ENCODE peak calls at places on chromosomes 12 and 14, in seven cellular contexts. V is HS-5; G is T-helper 17 cell; C is stimulated activated CD4-positive, alpha-beta T cell treated with anti-CD3 and anti-CD28 coated beads, Interleukin-1b, Interleukin-23, amount 100 ng/mL, for 1 hour; I is SW480; R is HTR-8/SVneo; K is stimulated activated naive CD8-positive, alpha-beta T cell treated with anti-CD3 and anti-CD28 coated beads, Interleukin-15, Interleukin-2, amounts not matched to agents 100 U/mL and 50 U/mL, for 24 hours. X is an unnamed sample.

GRCh38 chr14:89915114-89915878 is 39.2 kb downstream of the EFCAB11 start:
- DNase-seq in V (peak; percentile 41), G (peak; percentile 47), C (peak; percentile 25), I (peak; percentile 57), R (no peak), K (peak; percentile 61), X (peak; percentile 54)

GRCh38 chr14:92472860-92473259 is 40.7 kb upstream of the RIN3 start:
- DNase-seq in V (no peak), G (no peak), C (no peak), I (peak; percentile 74), R (no peak), K (no peak), X (no peak)

GRCh38 chr12:132445884-132446471 is 44.0 kb upstream of the FBRSL1 start:
- DNase-seq in V (peak; percentile 32), G (peak; percentile 45), C (no peak), I (peak; percentile 97), R (no peak), K (peak; percentile 65), X (no peak)

GRCh38 chr12:85920324-85920947 is 46.3 kb downstream of the NTS start:
- DNase-seq in V (peak; percentile 34), G (no peak), C (no peak), I (peak; percentile 31), R (peak; percentile 29), K (no peak), X (peak; percentile 17)

GRCh38 chr14:102891111-102891510 is 31.4 kb upstream of the AMN start:
- DNase-seq in V (no peak), G (no peak), C (no peak), I (no peak), R (no peak), K (no peak), X (no peak)

GRCh38 chr14:86404425-86404824 is 874.5 kb downstream of the FLRT2 start:
- DNase-seq in V (peak; percentile 6), G (no peak), C (no peak), I (no peak), R (no peak), K (no peak), X (no peak)

GRCh38 chr14:85002846-85003245 is 527.1 kb upstream of the FLRT2 start:
- DNase-seq in V (no peak), G (no peak), C (no peak), I (no peak), R (no peak), K (no peak), X (no peak)

GRCh38 chr12:31002999-31003398 is 70.7 kb upstream of the DDX11 start:
- DNase-seq in V (no peak), G (no peak), C (no peak), I (no peak), R (no peak), K (no peak), X (no peak)

GRCh38 chr14:31465113-31465512 is 7.8 kb upstream of the DTD2 start:
- DNase-seq in V (no peak), G (no peak), C (no peak), I (no peak), R (no peak), K (no peak), X (no peak)

GRCh38 chr12:124332068-124332672 is 37.3 kb downstream of the RFLNA start:
- DNase-seq in V (no peak), G (no peak), C (no peak), I (no peak), R (peak; percentile 40), K (no peak), X (no peak)

GRCh38 chr12:1329784-1330474 is 264.5 kb downstream of the FBXL14 start:
- DNase-seq in V (no peak), G (no peak), C (no peak), I (no peak), R (no peak), K (no peak), X (no peak)

GRCh38 chr14:100780246-100780645 is 45.7 kb upstream of the MEG3 start:
- DNase-seq in V (no peak), G (no peak), C (no peak), I (no peak), R (no peak), K (no peak), X (no peak)

GRCh38 chr14:77155083-77155482 is 13.5 kb upstream of the ZDHHC22 start:
- DNase-seq in V (no peak), G (no peak), C (no peak), I (no peak), R (no peak), K (no peak), X (no peak)

GRCh38 chr14:51004801-51005526 is 60.7 kb upstream of the PYGL start:
- DNase-seq in V (peak; percentile 32), G (no peak), C (no peak), I (peak; percentile 23), R (peak; percentile 15), K (no peak), X (peak; percentile 70)

GRCh38 chr14:72880164-72880563 is 13.7 kb downstream of the DPF3 start:
- DNase-seq in V (no peak), G (no peak), C (no peak), I (no peak), R (no peak), K (no peak), X (no peak)

GRCh38 chr14:49879683-49880204 is 13.1 kb upstream of the ARF6 start:
- DNase-seq in V (no peak), G (peak; percentile 31), C (no peak), I (peak; percentile 72), R (peak; percentile 51), K (peak; percentile 62), X (no peak)

GRCh38 chr12:34600592-34601462 is 578.5 kb downstream of the ALG10 start:
- DNase-seq in V (no peak), G (no peak), C (no peak), I (no peak), R (no peak), K (no peak), X (no peak)

GRCh38 chr12:89707992-89708792 is 446 bp downstream of the ATP2B1 start:
- DNase-seq in V (no peak), G (peak; percentile 25), C (peak; percentile 7), I (peak; percentile 35), R (no peak), K (peak; percentile 55), X (no peak)

GRCh38 chr14:91406982-91407381 is 10.6 kb downstream of the CCDC88C start:
- DNase-seq in V (no peak), G (no peak), C (no peak), I (no peak), R (no peak), K (no peak), X (no peak)

GRCh38 chr14:58533417-58533816 is 104.3 kb upstream of the DACT1 start:
- DNase-seq in V (no peak), G (no peak), C (no peak), I (no peak), R (no peak), K (no peak), X (peak; percentile 79)

GRCh38 chr14:38578278-38578681 is 322.4 kb upstream of the CLEC14A start:
- DNase-seq in V (no peak), G (no peak), C (no peak), I (peak; percentile 38), R (no peak), K (no peak), X (no peak)

X was measured in foreskin melanocyte.